ENCODE peak calls at places on chromosomes 5 and 9, in seven cellular contexts. K is heart left ventricle, H is A549, E is gastrocnemius medialis, I is uterus, Q is endothelial cell of umbilical vein, B is H1. T is an unnamed sample. For H3K4me1 and H3K9me3, the result is how much of the 10 kb centered on the place peaks cover.

GRCh38 chr5:69517763-69518212 is 25.2 kb downstream of the OCLN start:
- DNase-seq in K (no peak), H (peak), E (no peak), I (no peak), Q (peak), B (no peak), T (no peak)

GRCh38 chr5:79408028-79408427 is 105.9 kb downstream of the HOMER1 start:
- DNase-seq in K (no peak), H (no peak), E (no peak), I (no peak), Q (no peak), B (no peak), T (no peak)

GRCh38 chr9:127555830-127556820 is 56.0 kb upstream of the STXBP1 start:
- DNase-seq in K (no peak), H (peak), E (peak), I (peak), Q (peak), B (no peak), T (peak)

GRCh38 chr9:99762470-99762869 is 59.2 kb upstream of the NR4A3 start:
- DNase-seq in K (no peak), H (no peak), E (no peak), I (no peak), Q (no peak), B (no peak), T (no peak)

GRCh38 chr5:171577940-171578856 is 158.8 kb downstream of the FGF18 start:
- DNase-seq in K (no peak), H (no peak), E (no peak), I (peak), Q (no peak), B (no peak), T (no peak)

GRCh38 chr5:135391123-135391868 is 7.7 kb downstream of the MACROH2A1 start:
- DNase-seq in K (no peak), H (no peak), E (no peak), I (no peak), Q (no peak), B (no peak), T (no peak)

GRCh38 chr5:57501414-57502321 is 19.1 kb upstream of the ACTBL2 start:
- DNase-seq in K (no peak), H (no peak), E (peak), I (no peak), Q (peak), B (no peak), T (no peak)

GRCh38 chr5:143154495-143155375 is 248.8 kb downstream of the NR3C1 start:
- DNase-seq in K (no peak), H (no peak), E (no peak), I (no peak), Q (no peak), B (no peak), T (no peak)

GRCh38 chr9:97431549-97432143 is 19.8 kb downstream of the TDRD7 start:
- DNase-seq in K (no peak), H (no peak), E (no peak), I (no peak), Q (no peak), B (no peak), T (no peak)

GRCh38 chr9:90842984-90843383 is 41.4 kb downstream of the SYK start:
- DNase-seq in K (no peak), H (no peak), E (no peak), I (no peak), Q (no peak), B (no peak), T (no peak)

GRCh38 chr5:74465724-74466123 is 174.8 kb downstream of the ENC1 start:
- DNase-seq in K (no peak), H (no peak), E (no peak), I (no peak), Q (no peak), B (no peak), T (no peak)

GRCh38 chr9:94865599-94866456 is 139.3 kb downstream of the AOPEP start:
- DNase-seq in K (no peak), H (peak), E (no peak), I (peak), Q (peak), B (no peak), T (peak)

GRCh38 chr5:158953929-158954534 is 145.7 kb downstream of the EBF1 start:
- DNase-seq in K (no peak), H (no peak), E (no peak), I (no peak), Q (no peak), B (no peak), T (no peak)

DNA sequence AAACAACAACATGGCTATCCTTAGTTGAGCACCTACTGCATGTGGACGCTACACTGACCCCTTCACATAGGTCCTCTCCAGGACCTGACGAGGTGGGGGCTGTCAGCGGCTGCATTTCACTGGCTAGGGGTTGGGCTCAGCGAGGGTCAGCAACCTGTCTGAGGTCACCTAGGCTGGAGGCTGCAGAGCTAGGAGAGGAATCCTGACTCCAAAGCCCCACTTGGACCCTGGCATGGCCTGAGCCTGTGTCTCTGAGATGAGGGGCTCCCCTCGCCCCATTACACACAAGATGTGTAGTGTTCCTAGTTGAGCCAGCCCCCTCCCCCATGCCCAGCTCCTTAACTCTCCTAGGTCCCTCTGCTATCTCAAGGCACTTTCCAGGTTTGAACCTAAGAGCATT is 15.6 kb downstream of the CXXC5 start:
- DNase-seq in K (no peak), H (no peak), E (no peak), I (no peak), Q (no peak), B (no peak), T (no peak)
- H3K4me1 ChIP-seq in K (half or more), H (half or more), E (half or more), I (under half), Q (under half), B (under half), T (half or more)

GRCh38 chr5:115695290-115695689 is 69.5 kb upstream of the TMED7 start:
- DNase-seq in K (no peak), H (no peak), E (no peak), I (no peak), Q (no peak), B (no peak), T (no peak)
- TF ChIP-seq POLR2A in K (no peak), H (no peak), E (no peak), I (no peak), Q (no peak), B (no peak), T (no peak)

GRCh38 chr9:138101444-138102234 is 224.1 kb downstream of the CACNA1B start:
- DNase-seq in K (no peak), H (no peak), E (no peak), I (no peak), Q (no peak), B (peak), T (peak)
- H3K9me3 ChIP-seq in K (under half), H (under half), E (under half), I (under half), Q (under half), B (half or more), T (under half)

GRCh38 chr5:119439140-119439625 is 13.1 kb upstream of the HSD17B4 start:
- DNase-seq in K (no peak), H (peak), E (no peak), I (no peak), Q (no peak), B (no peak), T (peak)

DNA sequence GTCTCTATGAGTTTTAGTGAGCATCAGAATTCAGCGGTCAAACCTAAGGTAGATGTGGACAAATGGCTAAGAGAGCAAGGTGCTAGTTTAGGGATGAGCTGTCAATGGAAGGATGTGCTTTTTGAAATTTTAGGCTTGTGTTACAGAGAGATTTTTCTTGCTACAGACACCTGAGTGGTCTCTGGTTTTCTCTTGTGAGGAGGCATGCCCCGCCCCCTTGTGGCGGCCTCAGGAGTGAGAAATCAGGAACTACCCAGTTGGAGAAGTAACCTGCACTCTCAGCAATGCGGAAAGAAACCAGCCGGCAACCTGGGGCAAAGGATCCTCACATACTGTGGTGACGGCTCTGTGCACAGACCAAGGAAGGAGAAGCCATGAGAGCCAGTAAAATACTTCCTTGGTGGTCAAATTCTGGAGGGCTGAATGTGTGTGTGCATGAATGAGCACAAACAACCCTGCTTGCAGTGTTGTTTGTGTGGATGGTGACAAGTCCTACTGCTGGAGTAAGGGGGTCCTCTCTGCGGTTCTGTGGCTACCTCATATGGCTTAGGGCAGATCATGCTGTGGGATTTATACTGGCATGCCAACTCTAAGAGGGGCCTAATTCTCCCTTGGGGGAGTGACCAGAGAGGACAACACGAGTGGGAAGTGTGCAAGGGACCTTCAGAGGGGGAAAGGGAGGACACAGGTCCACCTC is 16.7 kb upstream of the HSD17B4 start:
- DNase-seq in K (peak), H (peak), E (no peak), I (peak), Q (peak), B (peak), T (peak)
- H3K4me1 ChIP-seq in K (under half), H (under half), E (under half), I (under half), Q (under half), B (under half), T (under half)

DNA sequence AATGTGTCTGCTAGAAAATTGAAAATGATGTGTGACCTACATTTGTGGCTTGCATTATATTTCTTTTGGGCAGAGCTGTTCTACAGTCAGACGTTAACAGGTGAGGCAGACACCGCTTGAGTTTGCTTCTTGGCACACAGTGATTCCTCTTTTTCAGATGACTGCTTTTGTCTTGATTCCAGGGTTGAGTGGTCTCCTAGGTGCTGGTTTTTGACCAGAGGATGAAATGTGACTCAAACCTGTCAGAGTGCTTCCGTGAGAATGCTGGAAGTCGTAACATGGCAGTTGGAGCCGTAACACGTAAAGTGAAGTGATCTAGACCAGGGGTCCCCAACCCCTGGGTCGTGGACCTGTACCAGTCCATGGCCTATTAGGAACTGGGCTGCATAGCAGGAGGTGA is 28.3 kb upstream of the NDFIP1 start:
- DNase-seq in K (no peak), H (no peak), E (no peak), I (no peak), Q (no peak), B (no peak), T (no peak)
- TF ChIP-seq POLR2A in K (no peak), H (no peak), E (no peak), I (no peak), Q (no peak), B (no peak), T (no peak)

GRCh38 chr9:40913928-40914673 is 214.4 kb downstream of the FOXD4L6 start:
- DNase-seq in K (no peak), H (no peak), E (no peak), I (no peak), Q (no peak), B (peak), T (no peak)
- H3K9me3 ChIP-seq in K (under half), H (half or more), E (half or more), I (half or more), Q (under half), B (half or more), T (half or more)

DNA sequence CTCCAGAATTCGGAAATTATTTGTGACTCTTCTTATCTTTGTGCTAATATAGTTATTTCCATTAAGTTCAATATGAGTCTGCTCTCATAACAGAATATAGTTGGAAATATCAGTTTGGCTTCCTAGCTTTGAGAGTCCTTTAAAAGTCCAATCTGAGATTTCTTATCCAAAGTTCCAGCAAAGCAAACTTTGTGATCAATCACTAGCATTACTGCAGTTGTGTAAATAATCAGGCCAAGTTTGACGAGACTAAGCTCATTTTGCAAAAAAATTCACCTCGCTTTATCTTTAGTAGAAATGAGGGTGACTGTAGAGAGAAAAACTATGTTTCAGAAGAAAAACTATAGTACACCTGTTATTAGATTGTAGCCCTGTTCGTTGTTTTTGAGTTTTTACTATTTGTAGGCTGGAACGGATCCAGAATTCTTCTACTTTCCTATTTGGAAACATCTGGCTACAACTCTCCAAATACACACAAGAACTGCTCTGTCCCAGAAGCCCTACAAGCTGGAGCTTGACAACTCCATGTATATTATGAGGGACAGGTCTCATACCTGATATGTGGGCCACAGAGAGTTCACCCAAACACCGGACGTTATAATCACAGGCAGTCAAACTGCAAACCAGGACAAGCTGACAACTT is 47.8 kb downstream of the RAPGEF1 start:
- DNase-seq in K (no peak), H (no peak), E (no peak), I (no peak), Q (no peak), B (no peak), T (no peak)
- H3K4me1 ChIP-seq in K (half or more), H (under half), E (half or more), I (under half), Q (under half), B (under half), T (half or more)

GRCh38 chr5:179699640-179700298 is 1.0 kb downstream of the CANX start:
- DNase-seq in K (no peak), H (peak), E (no peak), I (no peak), Q (peak), B (no peak), T (no peak)

GRCh38 chr5:179697108-179697507 is 1.7 kb upstream of the CANX start:
- DNase-seq in K (no peak), H (no peak), E (no peak), I (no peak), Q (no peak), B (no peak), T (no peak)

GRCh38 chr5:179697993-179698934 is 503 bp upstream of the CANX start:
- DNase-seq in K (peak), H (peak), E (peak), I (peak), Q (peak), B (peak), T (peak)

GRCh38 chr5:179698935-179699639 is at the start of gene CANX:
- DNase-seq in K (no peak), H (no peak), E (no peak), I (no peak), Q (peak), B (no peak), T (no peak)

GRCh38 chr5:179700401-179700918 is 1.7 kb downstream of the CANX start:
- DNase-seq in K (no peak), H (no peak), E (no peak), I (no peak), Q (peak), B (no peak), T (no peak)
- TF ChIP-seq POLR2A in K (no peak), H (no peak), E (no peak), I (no peak), Q (no peak), B (peak), T (no peak)

GRCh38 chr5:3058930-3059329 is 307.5 kb upstream of the IRX2 start:
- DNase-seq in K (no peak), H (no peak), E (no peak), I (no peak), Q (no peak), B (no peak), T (no peak)
- H3K9me3 ChIP-seq in K (under half), H (under half), E (under half), I (under half), Q (under half), B (under half), T (under half)

GRCh38 chr9:5629312-5630037 is 568 bp downstream of the RIC1 start:
- DNase-seq in K (peak), H (peak), E (no peak), I (peak), Q (peak), B (no peak), T (peak)
- H3K4me1 ChIP-seq in K (under half), H (under half), E (half or more), I (under half), Q (under half), B (under half), T (half or more)

T was measured in stomach.